ENCODE peak calls at places on chromosomes 3 and 15, in eight cellular contexts. One of them, this sample, is unnamed.

GRCh38 chr15:33243393-33243792 is 48.9 kb upstream of the FMN1 start:
- DNase-seq in PC-3: peak; percentile 67
- DNase-seq in hepatocyte: no peak
- DNase-seq in K562: no peak
- DNase-seq in CD8-positive, alpha-beta memory T cell: no peak
- DNase-seq in endodermal cell: no peak
- DNase-seq in GM23338: no peak
- DNase-seq in thoracic aorta: no peak
- DNase-seq in this sample: peak; percentile 41

GRCh38 chr3:141093971-141094401 is 42.8 kb downstream of the SPSB4 start:
- DNase-seq in PC-3: no peak
- DNase-seq in hepatocyte: no peak
- DNase-seq in K562: no peak
- DNase-seq in CD8-positive, alpha-beta memory T cell: no peak
- DNase-seq in endodermal cell: no peak
- DNase-seq in GM23338: no peak
- DNase-seq in thoracic aorta: no peak
- DNase-seq in this sample: no peak

GRCh38 chr3:126911162-126912026 is 71.5 kb upstream of the PLXNA1 start:
- DNase-seq in PC-3: peak; percentile 95
- DNase-seq in hepatocyte: no peak
- DNase-seq in K562: peak; percentile 60
- DNase-seq in CD8-positive, alpha-beta memory T cell: peak; percentile 44
- DNase-seq in endodermal cell: peak; percentile 66
- DNase-seq in GM23338: no peak
- DNase-seq in thoracic aorta: no peak
- DNase-seq in this sample: peak; percentile 80

GRCh38 chr3:38283810-38284775 is 2.0 kb downstream of the SLC22A14 start:
- DNase-seq in PC-3: no peak
- DNase-seq in hepatocyte: no peak
- DNase-seq in K562: no peak
- DNase-seq in CD8-positive, alpha-beta memory T cell: no peak
- DNase-seq in endodermal cell: no peak
- DNase-seq in GM23338: no peak
- DNase-seq in thoracic aorta: no peak
- DNase-seq in this sample: no peak

GRCh38 chr3:173688216-173688842 is 290.8 kb downstream of the NLGN1 start:
- DNase-seq in PC-3: no peak
- DNase-seq in hepatocyte: no peak
- DNase-seq in K562: no peak
- DNase-seq in CD8-positive, alpha-beta memory T cell: no peak
- DNase-seq in endodermal cell: no peak
- DNase-seq in GM23338: no peak
- DNase-seq in thoracic aorta: no peak
- DNase-seq in this sample: no peak

GRCh38 chr3:49171775-49172500 is 540 bp downstream of the KLHDC8B start:
- DNase-seq in PC-3: no peak
- DNase-seq in hepatocyte: no peak
- DNase-seq in K562: no peak
- DNase-seq in CD8-positive, alpha-beta memory T cell: no peak
- DNase-seq in endodermal cell: no peak
- DNase-seq in GM23338: no peak
- DNase-seq in thoracic aorta: no peak
- DNase-seq in this sample: no peak

GRCh38 chr3:46930176-46930944 is 46.2 kb downstream of the CCDC12 start:
- DNase-seq in PC-3: no peak
- DNase-seq in hepatocyte: no peak
- DNase-seq in K562: no peak
- DNase-seq in CD8-positive, alpha-beta memory T cell: no peak
- DNase-seq in endodermal cell: no peak
- DNase-seq in GM23338: no peak
- DNase-seq in thoracic aorta: no peak
- DNase-seq in this sample: peak; percentile 28

GRCh38 chr3:133868166-133868565 is 27.5 kb downstream of the RAB6B start:
- DNase-seq in PC-3: no peak
- DNase-seq in hepatocyte: no peak
- DNase-seq in K562: no peak
- DNase-seq in CD8-positive, alpha-beta memory T cell: no peak
- DNase-seq in endodermal cell: no peak
- DNase-seq in GM23338: no peak
- DNase-seq in thoracic aorta: no peak
- DNase-seq in this sample: no peak

GRCh38 chr3:45084820-45085816 is 59.0 kb downstream of the CLEC3B start:
- DNase-seq in PC-3: peak; percentile 70
- DNase-seq in hepatocyte: peak; percentile 41
- DNase-seq in K562: no peak
- DNase-seq in CD8-positive, alpha-beta memory T cell: no peak
- DNase-seq in endodermal cell: no peak
- DNase-seq in GM23338: no peak
- DNase-seq in thoracic aorta: no peak
- DNase-seq in this sample: peak; percentile 52

GRCh38 chr3:188316723-188317070 is 162.7 kb downstream of the LPP start:
- DNase-seq in PC-3: no peak
- DNase-seq in hepatocyte: no peak
- DNase-seq in K562: no peak
- DNase-seq in CD8-positive, alpha-beta memory T cell: no peak
- DNase-seq in endodermal cell: no peak
- DNase-seq in GM23338: no peak
- DNase-seq in thoracic aorta: no peak
- DNase-seq in this sample: peak; percentile 93

GRCh38 chr15:58771621-58772235 is 626 bp downstream of the MINDY2 start:
- DNase-seq in PC-3: peak; percentile 35
- DNase-seq in hepatocyte: peak; percentile 65
- DNase-seq in K562: peak; percentile 50
- DNase-seq in CD8-positive, alpha-beta memory T cell: no peak
- DNase-seq in endodermal cell: peak; percentile 83
- DNase-seq in GM23338: peak; percentile 78
- DNase-seq in thoracic aorta: no peak
- DNase-seq in this sample: peak; percentile 44

GRCh38 chr3:135895106-135895733 is 70.3 kb upstream of the PPP2R3A start:
- DNase-seq in PC-3: peak; percentile 83
- DNase-seq in hepatocyte: peak; percentile 85
- DNase-seq in K562: peak; percentile 45
- DNase-seq in CD8-positive, alpha-beta memory T cell: peak; percentile 3
- DNase-seq in endodermal cell: peak; percentile 93
- DNase-seq in GM23338: peak; percentile 90
- DNase-seq in thoracic aorta: no peak
- DNase-seq in this sample: peak; percentile 82

GRCh38 chr3:122515856-122516255 is 1.1 kb upstream of the KPNA1 start:
- DNase-seq in PC-3: no peak
- DNase-seq in hepatocyte: peak; percentile 35
- DNase-seq in K562: no peak
- DNase-seq in CD8-positive, alpha-beta memory T cell: no peak
- DNase-seq in endodermal cell: no peak
- DNase-seq in GM23338: no peak
- DNase-seq in thoracic aorta: no peak
- DNase-seq in this sample: no peak

GRCh38 chr3:114223146-114223545 is 14.2 kb downstream of the ZNF80 start:
- DNase-seq in PC-3: no peak
- DNase-seq in hepatocyte: no peak
- DNase-seq in K562: no peak
- DNase-seq in CD8-positive, alpha-beta memory T cell: no peak
- DNase-seq in endodermal cell: no peak
- DNase-seq in GM23338: no peak
- DNase-seq in thoracic aorta: no peak
- DNase-seq in this sample: no peak

GRCh38 chr3:159872374-159873109 is 116.1 kb upstream of the IL12A start:
- DNase-seq in PC-3: peak; percentile 92
- DNase-seq in hepatocyte: no peak
- DNase-seq in K562: no peak
- DNase-seq in CD8-positive, alpha-beta memory T cell: no peak
- DNase-seq in endodermal cell: no peak
- DNase-seq in GM23338: peak; percentile 28
- DNase-seq in thoracic aorta: no peak
- DNase-seq in this sample: no peak

GRCh38 chr3:113353678-113354077 is 87.6 kb downstream of the CFAP44 start:
- DNase-seq in PC-3: no peak
- DNase-seq in hepatocyte: no peak
- DNase-seq in K562: no peak
- DNase-seq in CD8-positive, alpha-beta memory T cell: no peak
- DNase-seq in endodermal cell: no peak
- DNase-seq in GM23338: no peak
- DNase-seq in thoracic aorta: no peak
- DNase-seq in this sample: no peak

GRCh38 chr3:42670670-42671069 is 14.7 kb upstream of the KLHL40 start:
- DNase-seq in PC-3: no peak
- DNase-seq in hepatocyte: no peak
- DNase-seq in K562: no peak
- DNase-seq in CD8-positive, alpha-beta memory T cell: no peak
- DNase-seq in endodermal cell: peak; percentile 42
- DNase-seq in GM23338: peak; percentile 24
- DNase-seq in thoracic aorta: no peak
- DNase-seq in this sample: no peak

GRCh38 chr15:90402230-90402629 is 14.2 kb downstream of the IQGAP1 start:
- DNase-seq in PC-3: peak; percentile 92
- DNase-seq in hepatocyte: peak; percentile 17
- DNase-seq in K562: no peak
- DNase-seq in CD8-positive, alpha-beta memory T cell: no peak
- DNase-seq in endodermal cell: no peak
- DNase-seq in GM23338: no peak
- DNase-seq in thoracic aorta: no peak
- DNase-seq in this sample: peak; percentile 71

GRCh38 chr3:21672303-21672702 is 78.7 kb downstream of the ZNF385D start:
- DNase-seq in PC-3: peak; percentile 94
- DNase-seq in hepatocyte: no peak
- DNase-seq in K562: no peak
- DNase-seq in CD8-positive, alpha-beta memory T cell: no peak
- DNase-seq in endodermal cell: peak; percentile 59
- DNase-seq in GM23338: no peak
- DNase-seq in thoracic aorta: no peak
- DNase-seq in this sample: no peak

GRCh38 chr3:146972726-146973125 is 367.6 kb upstream of the PLSCR5 start:
- DNase-seq in PC-3: no peak
- DNase-seq in hepatocyte: no peak
- DNase-seq in K562: no peak
- DNase-seq in CD8-positive, alpha-beta memory T cell: no peak
- DNase-seq in endodermal cell: no peak
- DNase-seq in GM23338: no peak
- DNase-seq in thoracic aorta: no peak
- DNase-seq in this sample: peak; percentile 12

GRCh38 chr3:16060945-16061344 is 113.5 kb upstream of the GALNT15 start:
- DNase-seq in PC-3: peak; percentile 69
- DNase-seq in hepatocyte: peak; percentile 35
- DNase-seq in K562: no peak
- DNase-seq in CD8-positive, alpha-beta memory T cell: no peak
- DNase-seq in endodermal cell: no peak
- DNase-seq in GM23338: no peak
- DNase-seq in thoracic aorta: no peak
- DNase-seq in this sample: no peak
- H3K4me1 ChIP-seq in PC-3: peaks cover 43% of the 10 kb centered on the region
- H3K4me1 ChIP-seq in hepatocyte: peaks cover 5% of the 10 kb centered on the region
- H3K4me1 ChIP-seq in K562: no peaks in the 10 kb centered on the region
- H3K4me1 ChIP-seq in CD8-positive, alpha-beta memory T cell: no peaks in the 10 kb centered on the region
- H3K4me1 ChIP-seq in endodermal cell: no peaks in the 10 kb centered on the region
- H3K4me1 ChIP-seq in GM23338: peaks cover under 1% of the 10 kb centered on the region
- H3K4me1 ChIP-seq in thoracic aorta: peaks cover 24% of the 10 kb centered on the region
- H3K4me1 ChIP-seq in this sample: peaks cover 12% of the 10 kb centered on the region

DNA sequence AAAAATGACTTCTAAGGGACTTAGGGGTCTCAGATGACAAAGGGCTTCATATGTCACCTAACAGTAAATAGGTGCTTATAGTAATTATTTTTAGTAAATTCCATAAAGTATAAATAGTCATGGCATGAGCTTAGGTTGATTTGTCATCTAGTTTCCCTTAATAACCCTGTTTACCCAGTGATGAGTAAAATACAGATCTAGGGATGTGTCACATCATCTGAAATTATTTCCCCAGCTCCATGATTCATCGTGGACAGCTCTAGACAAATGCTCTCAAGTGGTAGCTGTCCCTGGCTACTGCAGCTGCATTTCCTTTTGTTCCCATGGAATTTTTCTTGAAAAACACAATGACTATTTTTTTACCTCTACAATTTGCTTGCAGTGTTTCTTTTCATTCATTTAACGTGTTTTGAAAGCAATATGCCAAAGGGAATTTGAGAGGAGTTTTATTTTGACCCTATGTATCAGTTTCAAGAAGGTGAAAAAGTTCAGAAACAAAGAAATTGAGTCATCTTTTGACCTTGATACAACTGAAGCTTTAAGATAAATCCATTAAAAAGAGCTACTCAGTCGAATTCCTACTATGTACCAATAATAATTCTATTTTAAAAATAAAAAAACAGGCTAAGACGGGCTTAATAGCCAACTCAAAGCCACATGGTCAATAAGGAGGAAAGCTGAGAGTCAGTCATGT is 241.6 kb downstream of the KCNMB2 start:
- DNase-seq in PC-3: peak; percentile 84
- DNase-seq in hepatocyte: no peak
- DNase-seq in K562: no peak
- DNase-seq in CD8-positive, alpha-beta memory T cell: no peak
- DNase-seq in endodermal cell: no peak
- DNase-seq in GM23338: no peak
- DNase-seq in thoracic aorta: no peak
- DNase-seq in this sample: peak; percentile 3
- H3K4me1 ChIP-seq in PC-3: peaks cover 8% of the 10 kb centered on the region
- H3K4me1 ChIP-seq in hepatocyte: no peaks in the 10 kb centered on the region
- H3K4me1 ChIP-seq in K562: no peaks in the 10 kb centered on the region
- H3K4me1 ChIP-seq in CD8-positive, alpha-beta memory T cell: no peaks in the 10 kb centered on the region
- H3K4me1 ChIP-seq in endodermal cell: no peaks in the 10 kb centered on the region
- H3K4me1 ChIP-seq in GM23338: no peaks in the 10 kb centered on the region
- H3K4me1 ChIP-seq in thoracic aorta: no peaks in the 10 kb centered on the region
- H3K4me1 ChIP-seq in this sample: no peaks in the 10 kb centered on the region

DNA sequence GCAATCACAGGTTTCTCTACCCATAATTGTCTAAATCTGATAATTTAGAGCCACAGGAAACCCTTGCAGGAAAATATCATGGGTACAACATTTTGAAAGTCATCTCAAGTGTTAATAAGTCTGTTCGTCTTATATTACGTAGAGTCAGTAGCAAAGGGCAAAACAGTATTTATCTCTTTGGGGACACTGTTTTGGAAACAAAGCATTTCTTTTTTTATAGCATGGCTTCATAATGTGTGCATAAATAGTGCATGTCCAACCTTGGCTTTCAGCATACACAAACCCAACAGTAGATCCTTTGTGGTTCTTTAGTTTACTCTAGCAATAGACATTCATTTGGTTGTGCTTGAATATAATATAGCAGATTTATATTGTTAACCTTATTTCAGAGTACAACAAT is 24.0 kb downstream of the ST3GAL6 start:
- DNase-seq in PC-3: no peak
- DNase-seq in hepatocyte: no peak
- DNase-seq in K562: no peak
- DNase-seq in CD8-positive, alpha-beta memory T cell: no peak
- DNase-seq in endodermal cell: no peak
- DNase-seq in GM23338: no peak
- DNase-seq in thoracic aorta: no peak
- DNase-seq in this sample: no peak
- H3K4me1 ChIP-seq in PC-3: peaks cover 14% of the 10 kb centered on the region
- H3K4me1 ChIP-seq in hepatocyte: peaks cover 5% of the 10 kb centered on the region
- H3K4me1 ChIP-seq in K562: no peaks in the 10 kb centered on the region
- H3K4me1 ChIP-seq in CD8-positive, alpha-beta memory T cell: no peaks in the 10 kb centered on the region
- H3K4me1 ChIP-seq in endodermal cell: no peaks in the 10 kb centered on the region
- H3K4me1 ChIP-seq in GM23338: no peaks in the 10 kb centered on the region
- H3K4me1 ChIP-seq in thoracic aorta: peaks cover 31% of the 10 kb centered on the region
- H3K4me1 ChIP-seq in this sample: no peaks in the 10 kb centered on the region

DNA sequence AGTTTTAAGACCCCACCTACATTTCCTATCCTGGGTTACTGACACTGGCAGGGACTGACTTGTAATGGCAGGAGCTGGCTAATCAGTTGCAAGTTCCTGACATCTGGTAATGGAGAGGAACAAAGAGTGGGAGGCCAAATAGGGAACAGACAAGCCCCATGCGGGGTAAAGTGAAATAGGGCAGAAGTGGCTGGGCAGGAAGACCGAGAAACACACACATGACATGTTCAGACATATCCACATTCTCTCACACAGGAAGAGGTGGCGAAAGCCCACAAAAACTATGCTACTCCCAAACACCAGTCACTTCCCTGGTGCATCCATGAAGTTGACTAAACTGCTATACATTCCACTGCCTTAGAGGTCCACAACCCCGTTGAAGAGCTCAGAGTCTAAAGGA is 394.1 kb upstream of the TBL1XR1 start:
- DNase-seq in PC-3: no peak
- DNase-seq in hepatocyte: no peak
- DNase-seq in K562: no peak
- DNase-seq in CD8-positive, alpha-beta memory T cell: no peak
- DNase-seq in endodermal cell: no peak
- DNase-seq in GM23338: no peak
- DNase-seq in thoracic aorta: no peak
- DNase-seq in this sample: no peak
- H3K4me1 ChIP-seq in PC-3: peaks cover 63% of the 10 kb centered on the region
- H3K4me1 ChIP-seq in hepatocyte: peaks cover 31% of the 10 kb centered on the region
- H3K4me1 ChIP-seq in K562: peaks cover 3% of the 10 kb centered on the region
- H3K4me1 ChIP-seq in CD8-positive, alpha-beta memory T cell: peaks cover 27% of the 10 kb centered on the region
- H3K4me1 ChIP-seq in endodermal cell: peaks cover 5% of the 10 kb centered on the region
- H3K4me1 ChIP-seq in GM23338: peaks cover 12% of the 10 kb centered on the region
- H3K4me1 ChIP-seq in thoracic aorta: peaks cover 14% of the 10 kb centered on the region
- H3K4me1 ChIP-seq in this sample: peaks cover 20% of the 10 kb centered on the region